ENCODE peak calls at places on chromosomes 2 and 18, in seven cellular contexts. T is upper lobe of left lung, D is thoracic aorta, Z is bronchial epithelial cell, E is foreskin fibroblast, M is stomach, U is colonic mucosa. C is an unnamed sample.

GRCh38 chr2:71612581-71613520 is 159.5 kb downstream of the DYSF start:
- DNase-seq in T (no peak), D (no peak), Z (no peak), E (no peak), M (peak), U (peak), C (no peak)

GRCh38 chr2:240611601-240612210 is 13.6 kb upstream of the GPR35 start:
- DNase-seq in T (no peak), D (no peak), Z (no peak), E (no peak), M (no peak), U (no peak), C (no peak)

GRCh38 chr18:3525870-3526420 is 76.0 kb downstream of the TGIF1 start:
- DNase-seq in T (no peak), D (no peak), Z (no peak), E (no peak), M (no peak), U (no peak), C (no peak)

GRCh38 chr2:39377226-39377939 is 59.7 kb downstream of the MAP4K3 start:
- DNase-seq in T (no peak), D (no peak), Z (no peak), E (no peak), M (no peak), U (no peak), C (no peak)

GRCh38 chr2:95031726-95032116 is 6.2 kb downstream of the MAL start:
- DNase-seq in T (no peak), D (no peak), Z (peak), E (no peak), M (no peak), U (no peak), C (no peak)

GRCh38 chr2:9778012-9778411 is 65.3 kb upstream of the TAF1B start:
- DNase-seq in T (no peak), D (no peak), Z (no peak), E (no peak), M (no peak), U (no peak), C (no peak)

GRCh38 chr2:216408426-216409315 is 3.6 kb upstream of the SMARCAL1 start:
- DNase-seq in T (peak), D (no peak), Z (no peak), E (no peak), M (no peak), U (no peak), C (no peak)

GRCh38 chr18:11398625-11399024 is 210.8 kb upstream of the SLC35G4 start:
- DNase-seq in T (no peak), D (no peak), Z (no peak), E (no peak), M (no peak), U (no peak), C (no peak)

GRCh38 chr2:32427672-32428622 is 71.1 kb downstream of the BIRC6 start:
- DNase-seq in T (no peak), D (no peak), Z (no peak), E (no peak), M (no peak), U (no peak), C (no peak)

GRCh38 chr2:56613917-56614316 is 430.1 kb downstream of the CCDC85A start:
- DNase-seq in T (no peak), D (no peak), Z (no peak), E (no peak), M (no peak), U (no peak), C (no peak)

GRCh38 chr2:182887753-182888415 is 21.4 kb upstream of the FRZB start:
- DNase-seq in T (no peak), D (no peak), Z (no peak), E (no peak), M (no peak), U (no peak), C (no peak)

GRCh38 chr18:9362869-9363268 is 28.3 kb downstream of the TWSG1 start:
- DNase-seq in T (no peak), D (no peak), Z (peak), E (no peak), M (no peak), U (no peak), C (no peak)

GRCh38 chr2:187440101-187440500 is 8.0 kb downstream of the CALCRL start:
- DNase-seq in T (no peak), D (no peak), Z (no peak), E (no peak), M (no peak), U (no peak), C (no peak)

GRCh38 chr2:74919827-74920226 is 38.6 kb upstream of the POLE4 start:
- DNase-seq in T (peak), D (no peak), Z (peak), E (peak), M (peak), U (peak), C (no peak)

GRCh38 chr2:65232636-65233035 is 5.0 kb downstream of the ACTR2 start:
- DNase-seq in T (no peak), D (no peak), Z (peak), E (no peak), M (no peak), U (no peak), C (no peak)

GRCh38 chr2:45169339-45170190 is 160.3 kb upstream of the SIX2 start:
- DNase-seq in T (peak), D (no peak), Z (peak), E (peak), M (no peak), U (no peak), C (no peak)

GRCh38 chr2:108396845-108397244 is 19.1 kb downstream of the SULT1C4 start:
- DNase-seq in T (no peak), D (no peak), Z (no peak), E (no peak), M (no peak), U (no peak), C (peak)

GRCh38 chr2:168396131-168396530 is 59.9 kb upstream of the CERS6 start:
- DNase-seq in T (no peak), D (no peak), Z (peak), E (no peak), M (no peak), U (no peak), C (no peak)

GRCh38 chr18:46891742-46892214 is 25.5 kb downstream of the PIAS2 start:
- DNase-seq in T (no peak), D (no peak), Z (no peak), E (no peak), M (no peak), U (no peak), C (no peak)

GRCh38 chr2:149611100-149611820 is 23.7 kb upstream of the MMADHC start:
- DNase-seq in T (no peak), D (no peak), Z (peak), E (no peak), M (no peak), U (no peak), C (no peak)

GRCh38 chr2:123077101-123077500 is 948.0 kb upstream of the CNTNAP5 start:
- DNase-seq in T (no peak), D (no peak), Z (no peak), E (no peak), M (no peak), U (no peak), C (no peak)

GRCh38 chr2:69600425-69600824 is 43.1 kb downstream of the AAK1 start:
- DNase-seq in T (no peak), D (no peak), Z (no peak), E (no peak), M (no peak), U (no peak), C (no peak)

GRCh38 chr2:14354231-14354630 is 278.3 kb upstream of the LRATD1 start:
- DNase-seq in T (no peak), D (no peak), Z (peak), E (no peak), M (no peak), U (no peak), C (no peak)

GRCh38 chr2:28566441-28567075 is 70.7 kb downstream of the PLB1 start:
- DNase-seq in T (peak), D (peak), Z (peak), E (peak), M (peak), U (peak), C (peak)

GRCh38 chr18:7259482-7259881 is 28.6 kb downstream of the LRRC30 start:
- DNase-seq in T (no peak), D (no peak), Z (no peak), E (no peak), M (no peak), U (no peak), C (no peak)

GRCh38 chr2:168559187-168559586 is 103.1 kb downstream of the CERS6 start:
- DNase-seq in T (no peak), D (no peak), Z (peak), E (no peak), M (peak), U (peak), C (no peak)

GRCh38 chr2:22281033-22281432 is 1103.9 kb upstream of the KLHL29 start:
- DNase-seq in T (no peak), D (no peak), Z (peak), E (no peak), M (no peak), U (no peak), C (no peak)

GRCh38 chr2:162929571-162929970 is 91.0 kb upstream of the KCNH7 start:
- DNase-seq in T (no peak), D (no peak), Z (peak), E (no peak), M (no peak), U (no peak), C (no peak)

GRCh38 chr18:79956276-79956675 is 4.8 kb upstream of the SLC66A2 start:
- DNase-seq in T (no peak), D (no peak), Z (no peak), E (no peak), M (no peak), U (peak), C (no peak)

GRCh38 chr2:96970910-96971309 is 15.5 kb downstream of the FAM178B start:
- DNase-seq in T (no peak), D (no peak), Z (no peak), E (no peak), M (no peak), U (no peak), C (no peak)

GRCh38 chr2:241975593-241976284 is 106.2 kb downstream of the RTP5 start:
- DNase-seq in T (no peak), D (no peak), Z (no peak), E (no peak), M (no peak), U (no peak), C (no peak)

GRCh38 chr18:32379891-32380290 is 90.8 kb downstream of the GAREM1 start:
- DNase-seq in T (no peak), D (no peak), Z (no peak), E (no peak), M (no peak), U (no peak), C (no peak)

GRCh38 chr2:58896600-58896999 is 655.5 kb upstream of the FANCL start:
- DNase-seq in T (no peak), D (no peak), Z (no peak), E (peak), M (no peak), U (no peak), C (no peak)

GRCh38 chr2:98727758-98728718 is 2.9 kb downstream of the MGAT4A start:
- DNase-seq in T (no peak), D (no peak), Z (no peak), E (no peak), M (no peak), U (no peak), C (no peak)

GRCh38 chr2:27050281-27050995 is 1.0 kb upstream of the AGBL5 start:
- DNase-seq in T (peak), D (peak), Z (peak), E (peak), M (peak), U (peak), C (peak)
- TF ChIP-seq CTCF in T (peak), D (peak), Z (peak), E (peak), M (peak), U (peak), C (peak)

DNA sequence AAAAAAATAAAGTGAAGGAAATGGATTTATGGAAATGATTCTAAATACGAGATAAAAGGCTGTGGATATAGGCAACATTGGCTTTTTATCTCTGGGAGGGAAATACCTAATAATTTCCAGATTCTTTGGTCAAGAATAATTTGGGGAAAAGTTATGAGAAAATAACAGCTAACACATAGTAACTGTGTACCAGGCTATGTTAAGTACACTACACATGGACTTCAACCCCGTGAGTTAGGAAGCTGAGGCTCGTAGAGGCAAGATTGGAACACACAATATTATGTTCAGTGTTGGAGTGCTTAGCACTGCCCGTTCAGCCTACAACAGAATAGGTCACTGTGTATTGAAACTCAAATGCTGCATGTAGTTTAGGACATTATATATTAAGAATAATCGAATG is 34.3 kb upstream of the GPD2 start:
- DNase-seq in T (no peak), D (no peak), Z (no peak), E (no peak), M (no peak), U (peak), C (no peak)
- H3K4me3 ChIP-seq in T (no peak), D (no peak), Z (no peak), E (no peak), M (no peak), U (no peak), C (no peak)

GRCh38 chr18:50982086-50982801 is 14.4 kb downstream of the ELAC1 start:
- DNase-seq in T (no peak), D (no peak), Z (no peak), E (no peak), M (no peak), U (peak), C (no peak)

GRCh38 chr18:50987261-50987660 is 19.4 kb downstream of the ELAC1 start:
- DNase-seq in T (no peak), D (no peak), Z (no peak), E (no peak), M (no peak), U (no peak), C (no peak)

GRCh38 chr18:50981381-50981780 is 13.5 kb downstream of the ELAC1 start:
- DNase-seq in T (no peak), D (no peak), Z (peak), E (no peak), M (no peak), U (no peak), C (no peak)

GRCh38 chr18:50986360-50987087 is 18.7 kb downstream of the ELAC1 start:
- DNase-seq in T (no peak), D (no peak), Z (peak), E (peak), M (no peak), U (no peak), C (peak)

GRCh38 chr18:50982802-50983179 is 15.0 kb downstream of the ELAC1 start:
- DNase-seq in T (no peak), D (no peak), Z (no peak), E (peak), M (no peak), U (no peak), C (no peak)
- TF ChIP-seq CTCF in T (no peak), D (no peak), Z (no peak), E (peak), M (no peak), U (no peak), C (peak)

GRCh38 chr2:229414631-229415030 is 143.5 kb upstream of the PID1 start:
- DNase-seq in T (no peak), D (no peak), Z (no peak), E (no peak), M (no peak), U (no peak), C (no peak)
- H3K4me3 ChIP-seq in T (no peak), D (no peak), Z (no peak), E (no peak), M (no peak), U (no peak), C (no peak)

DNA sequence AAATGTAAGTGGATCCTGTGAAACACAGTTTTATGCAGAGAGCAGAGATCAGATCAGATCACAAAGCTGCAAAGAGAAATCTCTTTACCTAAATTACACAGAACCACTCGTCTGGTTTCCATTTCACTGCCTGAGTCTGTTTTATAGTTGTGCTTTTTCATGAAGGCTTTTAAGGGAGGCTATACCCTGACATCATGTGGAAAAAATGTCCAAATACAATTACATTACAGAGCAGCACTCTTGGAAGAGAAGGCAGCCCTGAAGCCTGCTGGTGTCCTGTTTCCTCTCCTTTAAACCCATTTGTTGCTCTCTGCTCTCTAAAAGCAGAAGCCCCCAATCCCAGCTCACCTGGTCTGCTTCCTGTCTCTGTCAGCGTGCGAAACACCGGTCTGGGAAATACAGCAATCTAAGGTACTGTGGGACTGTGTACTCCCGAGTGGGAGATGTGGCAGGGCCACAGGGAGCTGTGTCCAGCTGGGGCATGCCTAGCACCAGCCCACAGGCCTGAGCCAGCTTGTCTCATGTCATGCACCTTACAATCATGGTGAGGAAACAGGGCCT is 24.8 kb upstream of the ZFP36L2 start:
- DNase-seq in T (no peak), D (no peak), Z (peak), E (peak), M (no peak), U (no peak), C (peak)
- TF ChIP-seq CTCF in T (no peak), D (no peak), Z (no peak), E (no peak), M (no peak), U (no peak), C (no peak)